ENCODE peak calls at places on chromosomes 11 and 22, in six cellular contexts. S is cardiac muscle cell, X is heart left ventricle, Z is HCT116, R is esophagus muscularis mucosa, P is AG10803. M is an unnamed sample.

GRCh38 chr11:10770626-10771254 is 19.7 kb downstream of the CTR9 start:
- DNase-seq in S (peak), X (peak), Z (peak), R (no peak), P (peak), M (no peak)

GRCh38 chr11:78469905-78470304 is 52.3 kb upstream of the GAB2 start:
- DNase-seq in S (peak), X (no peak), Z (no peak), R (no peak), P (no peak), M (no peak)

GRCh38 chr11:3042496-3043314 is 14.5 kb downstream of the CARS1 start:
- DNase-seq in S (no peak), X (no peak), Z (no peak), R (no peak), P (no peak), M (no peak)

GRCh38 chr11:37788141-37788877 is 1190.3 kb upstream of the RAG2 start:
- DNase-seq in S (peak), X (no peak), Z (no peak), R (no peak), P (peak), M (peak)

GRCh38 chr11:84714316-84714780 is 912.8 kb downstream of the DLG2 start:
- DNase-seq in S (peak), X (peak), Z (peak), R (no peak), P (peak), M (no peak)

GRCh38 chr11:33928564-33928963 is 36.7 kb upstream of the LMO2 start:
- DNase-seq in S (no peak), X (no peak), Z (no peak), R (no peak), P (no peak), M (no peak)

GRCh38 chr11:121091492-121092179 is 9.4 kb upstream of the TECTA start:
- DNase-seq in S (no peak), X (no peak), Z (no peak), R (no peak), P (no peak), M (no peak)

GRCh38 chr22:28299760-28300159 is 379.9 kb downstream of the TTC28 start:
- DNase-seq in S (peak), X (peak), Z (no peak), R (no peak), P (peak), M (no peak)

GRCh38 chr11:38089728-38090127 is 1491.7 kb upstream of the RAG2 start:
- DNase-seq in S (peak), X (no peak), Z (no peak), R (no peak), P (no peak), M (no peak)

GRCh38 chr11:69317401-69318092 is 23.6 kb downstream of the MYEOV start:
- DNase-seq in S (peak), X (no peak), Z (no peak), R (no peak), P (peak), M (no peak)

GRCh38 chr11:15819679-15820286 is 536.6 kb downstream of the SOX6 start:
- DNase-seq in S (peak), X (peak), Z (peak), R (peak), P (peak), M (no peak)

GRCh38 chr22:19755722-19756287 is 4.8 kb upstream of the TBX1 start:
- DNase-seq in S (no peak), X (no peak), Z (no peak), R (no peak), P (no peak), M (no peak)

GRCh38 chr11:106398396-106399074 is 321.1 kb downstream of the AASDHPPT start:
- DNase-seq in S (no peak), X (no peak), Z (no peak), R (no peak), P (peak), M (no peak)

GRCh38 chr11:100592619-100593309 is 94.3 kb upstream of the ARHGAP42 start:
- DNase-seq in S (no peak), X (no peak), Z (no peak), R (no peak), P (no peak), M (no peak)

GRCh38 chr11:44066732-44067131 is 662 bp downstream of the ACCS start:
- DNase-seq in S (peak), X (no peak), Z (peak), R (no peak), P (peak), M (peak)

GRCh38 chr22:43823353-43823908 is 11.3 kb upstream of the EFCAB6 start:
- DNase-seq in S (no peak), X (no peak), Z (no peak), R (no peak), P (no peak), M (no peak)

GRCh38 chr11:78426845-78427244 is 9.2 kb upstream of the GAB2 start:
- DNase-seq in S (no peak), X (no peak), Z (no peak), R (no peak), P (no peak), M (no peak)

GRCh38 chr11:79097279-79097875 is 343.5 kb downstream of the TENM4 start:
- DNase-seq in S (peak), X (peak), Z (no peak), R (no peak), P (peak), M (no peak)

GRCh38 chr11:81987829-81988472 is 745.7 kb downstream of the FAM181B start:
- DNase-seq in S (peak), X (no peak), Z (no peak), R (no peak), P (peak), M (peak)

GRCh38 chr11:48017105-48017874 is 36.9 kb downstream of the PTPRJ start:
- DNase-seq in S (no peak), X (no peak), Z (no peak), R (no peak), P (no peak), M (no peak)

GRCh38 chr22:20641198-20641892 is 132.6 kb upstream of the SERPIND1 start:
- DNase-seq in S (no peak), X (no peak), Z (no peak), R (no peak), P (no peak), M (no peak)

GRCh38 chr11:3835100-3835485 is 5.7 kb downstream of the RHOG start:
- DNase-seq in S (no peak), X (no peak), Z (no peak), R (no peak), P (peak), M (no peak)

GRCh38 chr11:46180741-46181140 is 59.5 kb upstream of the PHF21A start:
- DNase-seq in S (no peak), X (no peak), Z (no peak), R (no peak), P (peak), M (no peak)

GRCh38 chr11:40314327-40314726 is 1145.1 kb downstream of the LRRC4C start:
- DNase-seq in S (no peak), X (no peak), Z (no peak), R (no peak), P (no peak), M (peak)

GRCh38 chr11:13297917-13298356 is 20.3 kb downstream of the BMAL1 start:
- DNase-seq in S (no peak), X (no peak), Z (no peak), R (no peak), P (no peak), M (no peak)

GRCh38 chr11:72812604-72812967 is 1.6 kb upstream of the ATG16L2 start:
- DNase-seq in S (no peak), X (no peak), Z (no peak), R (no peak), P (no peak), M (no peak)
- H3K4me3 ChIP-seq in S (no peak), X (peak), Z (peak), R (peak), P (peak), M (peak)

DNA sequence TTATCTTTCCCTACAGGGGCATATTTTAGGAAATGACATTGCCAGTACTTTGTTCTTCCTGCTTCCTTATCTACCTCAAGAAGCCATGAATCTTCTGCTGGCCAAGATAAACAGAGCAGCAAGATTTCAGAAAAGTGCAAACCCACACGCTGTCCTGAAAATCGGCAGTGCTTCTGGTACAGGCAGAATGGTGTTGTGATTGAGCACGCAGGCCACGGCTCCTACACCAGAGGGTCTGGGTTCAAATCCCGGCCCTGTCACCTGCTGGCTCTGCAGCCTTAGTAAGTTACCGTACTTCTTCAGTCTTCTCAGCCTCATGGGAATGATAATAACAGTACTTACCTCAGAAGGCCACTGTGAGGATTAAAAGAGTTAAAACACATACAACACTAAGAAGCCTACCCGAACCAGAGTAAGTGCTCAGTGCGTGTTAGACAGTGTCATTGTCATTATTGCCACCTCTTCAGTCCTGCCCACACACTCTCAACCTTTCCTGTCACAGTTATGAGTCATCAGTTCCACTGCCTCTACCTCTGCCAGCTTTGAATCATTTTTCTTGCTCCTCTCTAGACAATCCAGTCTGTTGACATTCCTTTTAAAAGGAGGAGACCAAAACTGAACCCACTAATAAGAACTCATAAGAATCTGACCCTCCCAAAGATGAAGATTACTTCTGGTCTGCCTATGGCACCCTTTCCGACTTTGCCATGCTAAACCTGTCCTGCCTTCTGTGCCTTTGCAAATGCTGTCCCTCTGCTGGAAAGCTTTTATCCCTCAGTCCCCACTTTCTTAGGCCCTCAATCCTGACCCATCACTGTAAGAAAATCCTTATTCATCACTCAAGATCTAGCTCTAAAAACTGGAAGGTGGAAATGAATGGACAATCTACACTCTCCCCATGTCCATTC is 10.7 kb downstream of the MPZL3 start:
- DNase-seq in S (peak), X (no peak), Z (peak), R (no peak), P (no peak), M (no peak)
- H3K4me3 ChIP-seq in S (no peak), X (no peak), Z (peak), R (no peak), P (no peak), M (no peak)

DNA sequence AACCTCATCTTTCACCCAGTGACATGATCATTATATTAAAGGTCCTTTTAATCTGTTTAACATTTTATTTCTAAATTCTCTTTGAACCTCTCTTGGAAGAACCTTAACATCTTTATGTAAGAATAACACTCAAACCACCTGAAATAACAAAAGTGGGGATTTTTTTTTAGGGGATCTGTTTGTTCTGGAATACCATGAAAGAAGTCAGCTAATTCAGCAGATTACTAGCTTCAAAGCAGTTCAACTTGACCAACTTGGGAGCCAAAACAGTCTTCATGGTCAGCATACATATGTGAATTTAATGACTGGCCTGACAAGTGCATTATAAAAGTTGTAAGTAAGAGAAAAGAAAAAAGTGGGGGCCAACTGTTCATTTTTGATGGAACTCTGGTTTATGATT is 52.3 kb downstream of the CCDC34 start:
- DNase-seq in S (no peak), X (no peak), Z (no peak), R (no peak), P (no peak), M (no peak)
- H3K4me3 ChIP-seq in S (no peak), X (no peak), Z (no peak), R (no peak), P (no peak), M (no peak)

GRCh38 chr11:31809857-31810778 is 1.0 kb downstream of the PAX6 start:
- DNase-seq in S (peak), X (no peak), Z (no peak), R (no peak), P (peak), M (no peak)

GRCh38 chr11:31809543-31809856 is 1.6 kb downstream of the PAX6 start:
- DNase-seq in S (no peak), X (no peak), Z (no peak), R (no peak), P (no peak), M (no peak)

GRCh38 chr11:31812392-31813241 is 1.5 kb upstream of the PAX6 start:
- DNase-seq in S (no peak), X (no peak), Z (no peak), R (no peak), P (no peak), M (no peak)

GRCh38 chr11:31808721-31809542 is 2.2 kb downstream of the PAX6 start:
- DNase-seq in S (no peak), X (no peak), Z (no peak), R (peak), P (no peak), M (no peak)

GRCh38 chr11:31810779-31811647 is at the start of gene PAX6:
- DNase-seq in S (peak), X (no peak), Z (peak), R (no peak), P (peak), M (no peak)
- H3K4me3 ChIP-seq in S (peak), X (peak), Z (peak), R (peak), P (peak), M (peak)

GRCh38 chr11:36622431-36623136 is 24.5 kb upstream of the RAG2 start:
- DNase-seq in S (peak), X (no peak), Z (peak), R (no peak), P (peak), M (no peak)
- H3K4me3 ChIP-seq in S (no peak), X (no peak), Z (no peak), R (no peak), P (no peak), M (no peak)

M was measured in skeletal muscle cell.